ENCODE peak calls at places on chromosomes 11 and 22, in ten cellular contexts. S is colonic mucosa, O is left lung, W is uterus, I is psoas muscle, P is brain microvascular endothelial cell, L is ovary, Z is IMR-90, T is PC-3, J is Peyer's patch. E is an unnamed sample.

GRCh38 chr22:26564672-26565071 is 25.3 kb downstream of the TPST2 start:
- DNase-seq in T (no peak), O (no peak), W (no peak), S (no peak), Z (no peak), J (no peak), I (peak; percentile 1), L (no peak), P (no peak), E (no peak)

GRCh38 chr11:100716848-100717247 is 29.8 kb downstream of the ARHGAP42 start:
- DNase-seq in I (no peak), T (no peak), W (no peak), J (no peak), L (no peak), P (no peak), S (no peak), O (no peak), Z (no peak), E (no peak)

GRCh38 chr11:87295237-87295636 is 257.5 kb downstream of the TMEM135 start:
- DNase-seq in L (no peak), Z (no peak), J (no peak), T (no peak), W (no peak), S (no peak), P (no peak), O (no peak), I (no peak), E (no peak)

GRCh38 chr11:118699508-118700220 is 20.2 kb upstream of the TREH start:
- DNase-seq in O (no peak), P (no peak), L (no peak), Z (no peak), T (no peak), S (no peak), I (no peak), J (no peak), W (no peak), E (no peak)

GRCh38 chr11:119805663-119806062 is 76.7 kb upstream of the NECTIN1 start:
- DNase-seq in I (no peak), O (no peak), S (no peak), J (peak; percentile 23), L (no peak), W (no peak), T (no peak), P (no peak), Z (no peak), E (no peak)

GRCh38 chr11:86414032-86414431 is 39.3 kb downstream of the CCDC81 start:
- DNase-seq in T (no peak), J (no peak), L (no peak), W (no peak), Z (no peak), I (no peak), P (no peak), S (no peak), O (no peak), E (no peak)

GRCh38 chr11:70070736-70071135 is 7.4 kb upstream of the ANO1 start:
- DNase-seq in L (no peak), J (no peak), T (no peak), W (no peak), P (no peak), Z (no peak), O (no peak), S (no peak), I (no peak), E (peak; percentile 8)

GRCh38 chr11:84355911-84356310 is 1069.7 kb upstream of the CCDC90B start:
- DNase-seq in J (no peak), P (no peak), O (no peak), L (no peak), I (no peak), S (no peak), T (no peak), Z (no peak), W (no peak), E (no peak)

GRCh38 chr11:24046731-24047130 is 450.1 kb upstream of the LUZP2 start:
- DNase-seq in T (no peak), O (no peak), J (no peak), P (no peak), S (no peak), L (no peak), I (no peak), W (no peak), Z (peak; percentile 44), E (no peak)

GRCh38 chr11:57480409-57481137 is 20.2 kb downstream of the RTN4RL2 start:
- DNase-seq in I (peak; percentile 82), Z (peak; percentile 25), J (peak; percentile 75), T (peak; percentile 80), S (peak; percentile 89), W (peak; percentile 63), L (no peak), O (peak; percentile 68), P (peak; percentile 29), E (peak; percentile 62)

GRCh38 chr11:57479925-57480324 is 19.6 kb downstream of the RTN4RL2 start:
- DNase-seq in O (no peak), T (no peak), W (no peak), Z (no peak), J (no peak), P (no peak), L (no peak), S (no peak), I (no peak), E (no peak)

GRCh38 chr11:57482782-57483569 is 22.6 kb downstream of the RTN4RL2 start:
- DNase-seq in S (no peak), Z (peak; percentile 21), O (no peak), W (no peak), I (peak; percentile 70), L (peak; percentile 33), J (peak; percentile 56), T (peak; percentile 32), P (peak; percentile 5), E (no peak)

GRCh38 chr11:57481915-57482781 is 21.8 kb downstream of the RTN4RL2 start:
- DNase-seq in L (no peak), Z (no peak), T (no peak), O (no peak), S (no peak), I (no peak), J (no peak), P (no peak), W (no peak), E (no peak)

GRCh38 chr11:57481315-57481714 is 21.0 kb downstream of the RTN4RL2 start:
- DNase-seq in L (no peak), O (no peak), I (no peak), P (no peak), J (no peak), Z (no peak), W (no peak), S (no peak), T (no peak), E (no peak)
- H3K27me3 ChIP-seq in L (no peaks in the 10 kb centered on the region), O (peaks cover 47% of the 10 kb centered on the region), I (no peaks in the 10 kb centered on the region), P (peaks cover 16% of the 10 kb centered on the region), J (no peaks in the 10 kb centered on the region), Z (peaks cover 42% of the 10 kb centered on the region), W (no peaks in the 10 kb centered on the region), S (peaks cover 11% of the 10 kb centered on the region), T (no peaks in the 10 kb centered on the region), E (no peaks in the 10 kb centered on the region)

GRCh38 chr11:78833237-78833636 is 258.6 kb upstream of the NARS2 start:
- DNase-seq in P (no peak), Z (no peak), W (no peak), I (no peak), S (no peak), L (no peak), O (no peak), T (no peak), J (no peak), E (no peak)
- TF ChIP-seq CTCF in P (no peak), Z (no peak), W (no peak), I (no peak), S (no peak), L (no peak), O (no peak), T (no peak), J (no peak), E (no peak)

DNA sequence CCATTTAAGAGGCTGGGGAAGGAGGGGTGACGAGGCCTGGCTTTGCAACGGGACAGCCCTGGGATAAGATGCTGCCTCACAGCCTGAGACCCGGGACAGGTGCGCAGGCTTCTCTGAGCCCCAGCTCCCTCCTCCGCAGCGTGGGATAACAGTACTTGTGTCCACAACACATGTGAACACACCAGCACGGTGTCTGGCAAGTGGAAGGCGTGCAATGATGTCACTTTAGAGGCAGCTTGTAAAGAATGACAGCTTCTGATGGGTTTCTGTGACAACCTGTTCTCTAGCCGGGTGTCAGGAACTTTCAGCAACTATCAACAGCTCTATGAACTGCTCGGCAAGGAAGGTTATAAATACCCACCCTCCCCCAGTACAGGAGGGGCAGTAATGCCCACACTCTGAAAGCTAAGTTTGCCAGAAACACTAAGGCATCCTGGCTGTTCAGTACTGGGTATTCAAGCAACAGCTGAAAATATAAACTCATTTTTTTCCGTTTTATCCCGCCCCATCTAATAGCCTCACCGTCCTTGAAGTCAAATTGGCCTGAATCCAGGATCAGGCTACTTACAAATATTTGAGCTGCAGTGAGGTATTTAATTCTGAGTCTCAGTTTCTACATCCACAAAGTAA is 59.7 kb downstream of the MYH9 start:
- DNase-seq in P (no peak), J (no peak), Z (peak; percentile 78), I (no peak), T (no peak), S (no peak), O (no peak), L (no peak), W (no peak), E (peak; percentile 77)
- H3K27ac ChIP-seq in P (peak overlapping the region; percentile 98), J (peak overlapping the region; percentile 91), Z (peak overlapping the region; percentile 87), I (peak overlapping the region; percentile 86), T (peak overlapping the region; percentile 97), S (peak overlapping the region; percentile 84), O (peak overlapping the region; percentile 90), L (peak overlapping the region; percentile 57), W (peak overlapping the region; percentile 100), E (peak overlapping the region; percentile 78)

GRCh38 chr11:1546536-1547466 is 25.3 kb downstream of the DUSP8 start:
- DNase-seq in I (peak; percentile 76), Z (peak; percentile 21), P (no peak), J (peak; percentile 79), W (peak; percentile 58), S (peak; percentile 61), O (peak; percentile 53), L (no peak), T (peak; percentile 60), E (peak; percentile 70)

GRCh38 chr11:1546077-1546535 is 26.0 kb downstream of the DUSP8 start:
- DNase-seq in J (peak; percentile 76), T (no peak), W (no peak), P (no peak), I (no peak), O (peak; percentile 56), L (no peak), S (peak; percentile 77), Z (no peak), E (no peak)

GRCh38 chr11:1545432-1545831 is 26.6 kb downstream of the DUSP8 start:
- DNase-seq in Z (no peak), W (no peak), L (no peak), I (no peak), O (no peak), J (no peak), T (no peak), S (no peak), P (no peak), E (no peak)

GRCh38 chr11:1543606-1544263 is 28.3 kb downstream of the DUSP8 start:
- DNase-seq in T (no peak), P (no peak), J (no peak), I (no peak), W (no peak), S (no peak), Z (no peak), L (no peak), O (no peak), E (peak; percentile 58)

DNA sequence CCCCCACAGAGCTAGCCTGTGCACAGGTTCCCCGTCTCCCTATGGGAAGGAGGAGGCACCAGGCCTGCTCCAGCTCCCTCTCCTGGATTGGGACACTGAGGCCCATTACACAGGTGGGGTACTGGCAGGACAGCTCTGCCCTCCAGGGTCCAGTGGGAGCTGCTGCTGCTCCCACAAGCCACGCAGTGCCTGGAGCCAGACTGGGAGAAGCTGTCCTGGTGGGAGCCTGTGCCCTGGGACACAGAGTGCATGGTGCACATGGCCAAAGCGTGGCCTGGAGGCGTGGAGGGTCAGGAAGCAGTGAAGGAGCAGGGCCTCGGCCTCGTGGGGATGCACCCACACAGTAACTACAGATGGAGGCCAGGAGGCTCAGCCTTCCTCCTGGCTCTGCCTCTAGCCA is 27.5 kb downstream of the DUSP8 start:
- DNase-seq in Z (no peak), L (no peak), J (no peak), I (no peak), S (no peak), P (no peak), O (no peak), W (no peak), T (no peak), E (no peak)
- H3K27me3 ChIP-seq in Z (peaks cover 67% of the 10 kb centered on the region), L (peaks cover 6% of the 10 kb centered on the region), J (no peaks in the 10 kb centered on the region), I (no peaks in the 10 kb centered on the region), S (peaks cover 10% of the 10 kb centered on the region), P (peaks cover 37% of the 10 kb centered on the region), O (peaks cover 60% of the 10 kb centered on the region), W (peaks cover 3% of the 10 kb centered on the region), T (peaks cover 6% of the 10 kb centered on the region), E (no peaks in the 10 kb centered on the region)